ENCODE peak calls at places on chromosomes 4 and X, in nine cellular contexts. One of them, this sample, is unnamed.

GRCh38 chr4:47528651-47529050 is 43.6 kb downstream of the ATP10D start:
- DNase-seq in GF-D8: no peak
- DNase-seq in activated T-helper 1 cell treated with anti-CD3 and anti-CD28 coated beads, Interleukin-12 subunit alpha, Interleukin-12 subunit beta, Interleukin-2, Interleukin-4 antibody, amounts not matched to agents 30 ng/mL and 10 ng/mL and 1 ng/mL, durations not matched to agents 14 hours and 24 hours and 36 hours: no peak
- DNase-seq in NCI-H2171 treated with DMSO at 0.1 percent for 48 hours: no peak
- DNase-seq in activated CD4-positive, alpha-beta T cell treated with anti-CD3 and anti-CD28 coated beads, Interleukin-2, amount 10 ng/mL, durations not matched to agents 7 days and 5 days: no peak
- DNase-seq in fibroblast of pulmonary artery: peak
- DNase-seq in fibroblast of the conjunctiva: no peak
- DNase-seq in H9: no peak
- DNase-seq in activated T-cell treated with anti-CD3 and anti-CD28 coated beads for 24 hours: no peak
- DNase-seq in this sample: no peak

GRCh38 chrX:68433155-68433980 is at the start of gene OPHN1:
- DNase-seq in NCI-H2171 treated with DMSO at 0.1 percent for 48 hours: peak
- DNase-seq in H9: peak
- DNase-seq in fibroblast of the conjunctiva: peak
- DNase-seq in activated T-cell treated with anti-CD3 and anti-CD28 coated beads for 24 hours: no peak
- DNase-seq in fibroblast of pulmonary artery: peak
- DNase-seq in activated CD4-positive, alpha-beta T cell treated with anti-CD3 and anti-CD28 coated beads, Interleukin-2, amount 10 ng/mL, durations not matched to agents 7 days and 5 days: no peak
- DNase-seq in GF-D8: peak
- DNase-seq in activated T-helper 1 cell treated with anti-CD3 and anti-CD28 coated beads, Interleukin-12 subunit alpha, Interleukin-12 subunit beta, Interleukin-2, Interleukin-4 antibody, amounts not matched to agents 30 ng/mL and 10 ng/mL and 1 ng/mL, durations not matched to agents 14 hours and 24 hours and 36 hours: no peak
- DNase-seq in this sample: peak

GRCh38 chr4:81631958-81632439 is 160.3 kb upstream of the RASGEF1B start:
- DNase-seq in H9: no peak
- DNase-seq in fibroblast of the conjunctiva: peak
- DNase-seq in fibroblast of pulmonary artery: peak
- DNase-seq in activated T-helper 1 cell treated with anti-CD3 and anti-CD28 coated beads, Interleukin-12 subunit alpha, Interleukin-12 subunit beta, Interleukin-2, Interleukin-4 antibody, amounts not matched to agents 30 ng/mL and 10 ng/mL and 1 ng/mL, durations not matched to agents 14 hours and 24 hours and 36 hours: no peak
- DNase-seq in activated T-cell treated with anti-CD3 and anti-CD28 coated beads for 24 hours: no peak
- DNase-seq in activated CD4-positive, alpha-beta T cell treated with anti-CD3 and anti-CD28 coated beads, Interleukin-2, amount 10 ng/mL, durations not matched to agents 7 days and 5 days: no peak
- DNase-seq in NCI-H2171 treated with DMSO at 0.1 percent for 48 hours: peak
- DNase-seq in GF-D8: no peak
- DNase-seq in this sample: no peak

GRCh38 chr4:7153711-7154110 is 38.6 kb upstream of the SORCS2 start:
- DNase-seq in GF-D8: no peak
- DNase-seq in fibroblast of pulmonary artery: no peak
- DNase-seq in fibroblast of the conjunctiva: no peak
- DNase-seq in activated T-cell treated with anti-CD3 and anti-CD28 coated beads for 24 hours: no peak
- DNase-seq in H9: no peak
- DNase-seq in activated T-helper 1 cell treated with anti-CD3 and anti-CD28 coated beads, Interleukin-12 subunit alpha, Interleukin-12 subunit beta, Interleukin-2, Interleukin-4 antibody, amounts not matched to agents 30 ng/mL and 10 ng/mL and 1 ng/mL, durations not matched to agents 14 hours and 24 hours and 36 hours: no peak
- DNase-seq in activated CD4-positive, alpha-beta T cell treated with anti-CD3 and anti-CD28 coated beads, Interleukin-2, amount 10 ng/mL, durations not matched to agents 7 days and 5 days: no peak
- DNase-seq in NCI-H2171 treated with DMSO at 0.1 percent for 48 hours: no peak
- DNase-seq in this sample: no peak

GRCh38 chrX:20116575-20117240 is at the start of gene MAP7D2:
- DNase-seq in NCI-H2171 treated with DMSO at 0.1 percent for 48 hours: no peak
- DNase-seq in fibroblast of pulmonary artery: no peak
- DNase-seq in activated T-helper 1 cell treated with anti-CD3 and anti-CD28 coated beads, Interleukin-12 subunit alpha, Interleukin-12 subunit beta, Interleukin-2, Interleukin-4 antibody, amounts not matched to agents 30 ng/mL and 10 ng/mL and 1 ng/mL, durations not matched to agents 14 hours and 24 hours and 36 hours: no peak
- DNase-seq in activated T-cell treated with anti-CD3 and anti-CD28 coated beads for 24 hours: no peak
- DNase-seq in GF-D8: no peak
- DNase-seq in activated CD4-positive, alpha-beta T cell treated with anti-CD3 and anti-CD28 coated beads, Interleukin-2, amount 10 ng/mL, durations not matched to agents 7 days and 5 days: no peak
- DNase-seq in H9: peak
- DNase-seq in fibroblast of the conjunctiva: no peak
- DNase-seq in this sample: no peak

GRCh38 chr4:77695769-77696168 is 90.1 kb downstream of the CXCL13 start:
- DNase-seq in NCI-H2171 treated with DMSO at 0.1 percent for 48 hours: no peak
- DNase-seq in GF-D8: no peak
- DNase-seq in fibroblast of pulmonary artery: peak
- DNase-seq in activated CD4-positive, alpha-beta T cell treated with anti-CD3 and anti-CD28 coated beads, Interleukin-2, amount 10 ng/mL, durations not matched to agents 7 days and 5 days: no peak
- DNase-seq in activated T-cell treated with anti-CD3 and anti-CD28 coated beads for 24 hours: no peak
- DNase-seq in H9: no peak
- DNase-seq in activated T-helper 1 cell treated with anti-CD3 and anti-CD28 coated beads, Interleukin-12 subunit alpha, Interleukin-12 subunit beta, Interleukin-2, Interleukin-4 antibody, amounts not matched to agents 30 ng/mL and 10 ng/mL and 1 ng/mL, durations not matched to agents 14 hours and 24 hours and 36 hours: no peak
- DNase-seq in fibroblast of the conjunctiva: peak
- DNase-seq in this sample: peak

GRCh38 chr4:163166041-163166579 is 580 bp downstream of the NAF1 start:
- DNase-seq in activated T-helper 1 cell treated with anti-CD3 and anti-CD28 coated beads, Interleukin-12 subunit alpha, Interleukin-12 subunit beta, Interleukin-2, Interleukin-4 antibody, amounts not matched to agents 30 ng/mL and 10 ng/mL and 1 ng/mL, durations not matched to agents 14 hours and 24 hours and 36 hours: peak
- DNase-seq in GF-D8: no peak
- DNase-seq in activated CD4-positive, alpha-beta T cell treated with anti-CD3 and anti-CD28 coated beads, Interleukin-2, amount 10 ng/mL, durations not matched to agents 7 days and 5 days: peak
- DNase-seq in fibroblast of the conjunctiva: no peak
- DNase-seq in activated T-cell treated with anti-CD3 and anti-CD28 coated beads for 24 hours: peak
- DNase-seq in fibroblast of pulmonary artery: peak
- DNase-seq in H9: peak
- DNase-seq in NCI-H2171 treated with DMSO at 0.1 percent for 48 hours: peak
- DNase-seq in this sample: no peak

GRCh38 chrX:99603076-99603814 is 806.8 kb downstream of the PCDH19 start:
- DNase-seq in activated T-helper 1 cell treated with anti-CD3 and anti-CD28 coated beads, Interleukin-12 subunit alpha, Interleukin-12 subunit beta, Interleukin-2, Interleukin-4 antibody, amounts not matched to agents 30 ng/mL and 10 ng/mL and 1 ng/mL, durations not matched to agents 14 hours and 24 hours and 36 hours: no peak
- DNase-seq in fibroblast of the conjunctiva: no peak
- DNase-seq in H9: no peak
- DNase-seq in NCI-H2171 treated with DMSO at 0.1 percent for 48 hours: no peak
- DNase-seq in activated T-cell treated with anti-CD3 and anti-CD28 coated beads for 24 hours: no peak
- DNase-seq in activated CD4-positive, alpha-beta T cell treated with anti-CD3 and anti-CD28 coated beads, Interleukin-2, amount 10 ng/mL, durations not matched to agents 7 days and 5 days: no peak
- DNase-seq in fibroblast of pulmonary artery: no peak
- DNase-seq in GF-D8: no peak
- DNase-seq in this sample: no peak

GRCh38 chr4:64756016-64756415 is 346.8 kb upstream of the TECRL start:
- DNase-seq in activated T-cell treated with anti-CD3 and anti-CD28 coated beads for 24 hours: no peak
- DNase-seq in H9: no peak
- DNase-seq in activated T-helper 1 cell treated with anti-CD3 and anti-CD28 coated beads, Interleukin-12 subunit alpha, Interleukin-12 subunit beta, Interleukin-2, Interleukin-4 antibody, amounts not matched to agents 30 ng/mL and 10 ng/mL and 1 ng/mL, durations not matched to agents 14 hours and 24 hours and 36 hours: no peak
- DNase-seq in fibroblast of pulmonary artery: peak
- DNase-seq in GF-D8: no peak
- DNase-seq in activated CD4-positive, alpha-beta T cell treated with anti-CD3 and anti-CD28 coated beads, Interleukin-2, amount 10 ng/mL, durations not matched to agents 7 days and 5 days: no peak
- DNase-seq in fibroblast of the conjunctiva: no peak
- DNase-seq in NCI-H2171 treated with DMSO at 0.1 percent for 48 hours: no peak
- DNase-seq in this sample: no peak

GRCh38 chrX:13123857-13124345 is 79.5 kb upstream of the FAM9C start:
- DNase-seq in fibroblast of pulmonary artery: peak
- DNase-seq in GF-D8: no peak
- DNase-seq in NCI-H2171 treated with DMSO at 0.1 percent for 48 hours: no peak
- DNase-seq in activated T-cell treated with anti-CD3 and anti-CD28 coated beads for 24 hours: no peak
- DNase-seq in activated CD4-positive, alpha-beta T cell treated with anti-CD3 and anti-CD28 coated beads, Interleukin-2, amount 10 ng/mL, durations not matched to agents 7 days and 5 days: peak
- DNase-seq in fibroblast of the conjunctiva: peak
- DNase-seq in H9: no peak
- DNase-seq in activated T-helper 1 cell treated with anti-CD3 and anti-CD28 coated beads, Interleukin-12 subunit alpha, Interleukin-12 subunit beta, Interleukin-2, Interleukin-4 antibody, amounts not matched to agents 30 ng/mL and 10 ng/mL and 1 ng/mL, durations not matched to agents 14 hours and 24 hours and 36 hours: no peak
- DNase-seq in this sample: no peak

GRCh38 chr4:3461515-3462291 is 1.4 kb upstream of the DOK7 start:
- DNase-seq in NCI-H2171 treated with DMSO at 0.1 percent for 48 hours: no peak
- DNase-seq in fibroblast of pulmonary artery: peak
- DNase-seq in GF-D8: no peak
- DNase-seq in activated CD4-positive, alpha-beta T cell treated with anti-CD3 and anti-CD28 coated beads, Interleukin-2, amount 10 ng/mL, durations not matched to agents 7 days and 5 days: no peak
- DNase-seq in H9: no peak
- DNase-seq in fibroblast of the conjunctiva: no peak
- DNase-seq in activated T-cell treated with anti-CD3 and anti-CD28 coated beads for 24 hours: no peak
- DNase-seq in activated T-helper 1 cell treated with anti-CD3 and anti-CD28 coated beads, Interleukin-12 subunit alpha, Interleukin-12 subunit beta, Interleukin-2, Interleukin-4 antibody, amounts not matched to agents 30 ng/mL and 10 ng/mL and 1 ng/mL, durations not matched to agents 14 hours and 24 hours and 36 hours: no peak
- DNase-seq in this sample: no peak

GRCh38 chr4:25161599-25161960 is 1.3 kb upstream of the SEPSECS start:
- DNase-seq in fibroblast of the conjunctiva: no peak
- DNase-seq in fibroblast of pulmonary artery: peak
- DNase-seq in GF-D8: no peak
- DNase-seq in NCI-H2171 treated with DMSO at 0.1 percent for 48 hours: no peak
- DNase-seq in activated T-helper 1 cell treated with anti-CD3 and anti-CD28 coated beads, Interleukin-12 subunit alpha, Interleukin-12 subunit beta, Interleukin-2, Interleukin-4 antibody, amounts not matched to agents 30 ng/mL and 10 ng/mL and 1 ng/mL, durations not matched to agents 14 hours and 24 hours and 36 hours: no peak
- DNase-seq in activated T-cell treated with anti-CD3 and anti-CD28 coated beads for 24 hours: no peak
- DNase-seq in activated CD4-positive, alpha-beta T cell treated with anti-CD3 and anti-CD28 coated beads, Interleukin-2, amount 10 ng/mL, durations not matched to agents 7 days and 5 days: no peak
- DNase-seq in H9: no peak
- DNase-seq in this sample: no peak

GRCh38 chr4:77196866-77197265 is 39.9 kb downstream of the CCNG2 start:
- DNase-seq in fibroblast of the conjunctiva: no peak
- DNase-seq in fibroblast of pulmonary artery: no peak
- DNase-seq in activated T-cell treated with anti-CD3 and anti-CD28 coated beads for 24 hours: no peak
- DNase-seq in H9: no peak
- DNase-seq in GF-D8: no peak
- DNase-seq in activated CD4-positive, alpha-beta T cell treated with anti-CD3 and anti-CD28 coated beads, Interleukin-2, amount 10 ng/mL, durations not matched to agents 7 days and 5 days: no peak
- DNase-seq in NCI-H2171 treated with DMSO at 0.1 percent for 48 hours: no peak
- DNase-seq in activated T-helper 1 cell treated with anti-CD3 and anti-CD28 coated beads, Interleukin-12 subunit alpha, Interleukin-12 subunit beta, Interleukin-2, Interleukin-4 antibody, amounts not matched to agents 30 ng/mL and 10 ng/mL and 1 ng/mL, durations not matched to agents 14 hours and 24 hours and 36 hours: no peak
- DNase-seq in this sample: no peak

GRCh38 chr4:114132830-114133229 is 153.4 kb upstream of the ARSJ start:
- DNase-seq in fibroblast of pulmonary artery: peak
- DNase-seq in H9: no peak
- DNase-seq in NCI-H2171 treated with DMSO at 0.1 percent for 48 hours: no peak
- DNase-seq in fibroblast of the conjunctiva: no peak
- DNase-seq in activated CD4-positive, alpha-beta T cell treated with anti-CD3 and anti-CD28 coated beads, Interleukin-2, amount 10 ng/mL, durations not matched to agents 7 days and 5 days: no peak
- DNase-seq in activated T-helper 1 cell treated with anti-CD3 and anti-CD28 coated beads, Interleukin-12 subunit alpha, Interleukin-12 subunit beta, Interleukin-2, Interleukin-4 antibody, amounts not matched to agents 30 ng/mL and 10 ng/mL and 1 ng/mL, durations not matched to agents 14 hours and 24 hours and 36 hours: no peak
- DNase-seq in GF-D8: no peak
- DNase-seq in activated T-cell treated with anti-CD3 and anti-CD28 coated beads for 24 hours: no peak
- DNase-seq in this sample: no peak

GRCh38 chr4:104896623-104897296 is 249.9 kb upstream of the TET2 start:
- DNase-seq in activated T-cell treated with anti-CD3 and anti-CD28 coated beads for 24 hours: no peak
- DNase-seq in H9: no peak
- DNase-seq in NCI-H2171 treated with DMSO at 0.1 percent for 48 hours: peak
- DNase-seq in GF-D8: no peak
- DNase-seq in fibroblast of the conjunctiva: no peak
- DNase-seq in activated T-helper 1 cell treated with anti-CD3 and anti-CD28 coated beads, Interleukin-12 subunit alpha, Interleukin-12 subunit beta, Interleukin-2, Interleukin-4 antibody, amounts not matched to agents 30 ng/mL and 10 ng/mL and 1 ng/mL, durations not matched to agents 14 hours and 24 hours and 36 hours: no peak
- DNase-seq in activated CD4-positive, alpha-beta T cell treated with anti-CD3 and anti-CD28 coated beads, Interleukin-2, amount 10 ng/mL, durations not matched to agents 7 days and 5 days: no peak
- DNase-seq in fibroblast of pulmonary artery: no peak
- DNase-seq in this sample: no peak

GRCh38 chrX:38278682-38279081 is 48.6 kb downstream of the RPGR start:
- DNase-seq in fibroblast of pulmonary artery: no peak
- DNase-seq in activated T-cell treated with anti-CD3 and anti-CD28 coated beads for 24 hours: no peak
- DNase-seq in H9: no peak
- DNase-seq in activated T-helper 1 cell treated with anti-CD3 and anti-CD28 coated beads, Interleukin-12 subunit alpha, Interleukin-12 subunit beta, Interleukin-2, Interleukin-4 antibody, amounts not matched to agents 30 ng/mL and 10 ng/mL and 1 ng/mL, durations not matched to agents 14 hours and 24 hours and 36 hours: no peak
- DNase-seq in GF-D8: no peak
- DNase-seq in NCI-H2171 treated with DMSO at 0.1 percent for 48 hours: no peak
- DNase-seq in activated CD4-positive, alpha-beta T cell treated with anti-CD3 and anti-CD28 coated beads, Interleukin-2, amount 10 ng/mL, durations not matched to agents 7 days and 5 days: no peak
- DNase-seq in fibroblast of the conjunctiva: no peak
- DNase-seq in this sample: no peak

GRCh38 chrX:106898462-106898861 is 4.7 kb downstream of the RIPPLY1 start:
- DNase-seq in activated CD4-positive, alpha-beta T cell treated with anti-CD3 and anti-CD28 coated beads, Interleukin-2, amount 10 ng/mL, durations not matched to agents 7 days and 5 days: peak
- DNase-seq in H9: no peak
- DNase-seq in NCI-H2171 treated with DMSO at 0.1 percent for 48 hours: peak
- DNase-seq in fibroblast of pulmonary artery: peak
- DNase-seq in activated T-helper 1 cell treated with anti-CD3 and anti-CD28 coated beads, Interleukin-12 subunit alpha, Interleukin-12 subunit beta, Interleukin-2, Interleukin-4 antibody, amounts not matched to agents 30 ng/mL and 10 ng/mL and 1 ng/mL, durations not matched to agents 14 hours and 24 hours and 36 hours: no peak
- DNase-seq in fibroblast of the conjunctiva: peak
- DNase-seq in activated T-cell treated with anti-CD3 and anti-CD28 coated beads for 24 hours: no peak
- DNase-seq in GF-D8: no peak
- DNase-seq in this sample: no peak

GRCh38 chrX:147912093-147912801 is 528 bp downstream of the FMR1 start:
- DNase-seq in fibroblast of pulmonary artery: peak
- DNase-seq in H9: no peak
- DNase-seq in GF-D8: no peak
- DNase-seq in activated T-helper 1 cell treated with anti-CD3 and anti-CD28 coated beads, Interleukin-12 subunit alpha, Interleukin-12 subunit beta, Interleukin-2, Interleukin-4 antibody, amounts not matched to agents 30 ng/mL and 10 ng/mL and 1 ng/mL, durations not matched to agents 14 hours and 24 hours and 36 hours: peak
- DNase-seq in activated T-cell treated with anti-CD3 and anti-CD28 coated beads for 24 hours: peak
- DNase-seq in fibroblast of the conjunctiva: no peak
- DNase-seq in activated CD4-positive, alpha-beta T cell treated with anti-CD3 and anti-CD28 coated beads, Interleukin-2, amount 10 ng/mL, durations not matched to agents 7 days and 5 days: peak
- DNase-seq in NCI-H2171 treated with DMSO at 0.1 percent for 48 hours: peak
- DNase-seq in this sample: no peak

GRCh38 chr4:153151535-153152452 is 52.4 kb upstream of the TRIM2 start:
- DNase-seq in activated CD4-positive, alpha-beta T cell treated with anti-CD3 and anti-CD28 coated beads, Interleukin-2, amount 10 ng/mL, durations not matched to agents 7 days and 5 days: no peak
- DNase-seq in NCI-H2171 treated with DMSO at 0.1 percent for 48 hours: peak
- DNase-seq in fibroblast of pulmonary artery: peak
- DNase-seq in activated T-helper 1 cell treated with anti-CD3 and anti-CD28 coated beads, Interleukin-12 subunit alpha, Interleukin-12 subunit beta, Interleukin-2, Interleukin-4 antibody, amounts not matched to agents 30 ng/mL and 10 ng/mL and 1 ng/mL, durations not matched to agents 14 hours and 24 hours and 36 hours: no peak
- DNase-seq in GF-D8: peak
- DNase-seq in fibroblast of the conjunctiva: no peak
- DNase-seq in activated T-cell treated with anti-CD3 and anti-CD28 coated beads for 24 hours: no peak
- DNase-seq in H9: peak
- DNase-seq in this sample: no peak

GRCh38 chrX:134898450-134898849 is 92.3 kb upstream of the SMIM10 start:
- DNase-seq in NCI-H2171 treated with DMSO at 0.1 percent for 48 hours: peak
- DNase-seq in H9: no peak
- DNase-seq in fibroblast of pulmonary artery: peak
- DNase-seq in activated T-cell treated with anti-CD3 and anti-CD28 coated beads for 24 hours: no peak
- DNase-seq in GF-D8: no peak
- DNase-seq in activated T-helper 1 cell treated with anti-CD3 and anti-CD28 coated beads, Interleukin-12 subunit alpha, Interleukin-12 subunit beta, Interleukin-2, Interleukin-4 antibody, amounts not matched to agents 30 ng/mL and 10 ng/mL and 1 ng/mL, durations not matched to agents 14 hours and 24 hours and 36 hours: no peak
- DNase-seq in activated CD4-positive, alpha-beta T cell treated with anti-CD3 and anti-CD28 coated beads, Interleukin-2, amount 10 ng/mL, durations not matched to agents 7 days and 5 days: no peak
- DNase-seq in fibroblast of the conjunctiva: no peak
- DNase-seq in this sample: no peak

GRCh38 chrX:40058719-40059118 is 39.0 kb downstream of the BCOR start:
- DNase-seq in activated T-cell treated with anti-CD3 and anti-CD28 coated beads for 24 hours: no peak
- DNase-seq in fibroblast of the conjunctiva: no peak
- DNase-seq in fibroblast of pulmonary artery: no peak
- DNase-seq in GF-D8: no peak
- DNase-seq in activated T-helper 1 cell treated with anti-CD3 and anti-CD28 coated beads, Interleukin-12 subunit alpha, Interleukin-12 subunit beta, Interleukin-2, Interleukin-4 antibody, amounts not matched to agents 30 ng/mL and 10 ng/mL and 1 ng/mL, durations not matched to agents 14 hours and 24 hours and 36 hours: no peak
- DNase-seq in activated CD4-positive, alpha-beta T cell treated with anti-CD3 and anti-CD28 coated beads, Interleukin-2, amount 10 ng/mL, durations not matched to agents 7 days and 5 days: no peak
- DNase-seq in NCI-H2171 treated with DMSO at 0.1 percent for 48 hours: no peak
- DNase-seq in H9: no peak
- DNase-seq in this sample: no peak

GRCh38 chr4:82097504-82097903 is 276.3 kb downstream of the HNRNPD start:
- DNase-seq in activated T-helper 1 cell treated with anti-CD3 and anti-CD28 coated beads, Interleukin-12 subunit alpha, Interleukin-12 subunit beta, Interleukin-2, Interleukin-4 antibody, amounts not matched to agents 30 ng/mL and 10 ng/mL and 1 ng/mL, durations not matched to agents 14 hours and 24 hours and 36 hours: no peak
- DNase-seq in fibroblast of pulmonary artery: no peak
- DNase-seq in GF-D8: no peak
- DNase-seq in H9: no peak
- DNase-seq in fibroblast of the conjunctiva: no peak
- DNase-seq in activated T-cell treated with anti-CD3 and anti-CD28 coated beads for 24 hours: no peak
- DNase-seq in activated CD4-positive, alpha-beta T cell treated with anti-CD3 and anti-CD28 coated beads, Interleukin-2, amount 10 ng/mL, durations not matched to agents 7 days and 5 days: no peak
- DNase-seq in NCI-H2171 treated with DMSO at 0.1 percent for 48 hours: no peak
- DNase-seq in this sample: no peak

GRCh38 chr4:7095611-7096155 is 27.8 kb upstream of the GRPEL1 start:
- DNase-seq in GF-D8: no peak
- DNase-seq in activated T-helper 1 cell treated with anti-CD3 and anti-CD28 coated beads, Interleukin-12 subunit alpha, Interleukin-12 subunit beta, Interleukin-2, Interleukin-4 antibody, amounts not matched to agents 30 ng/mL and 10 ng/mL and 1 ng/mL, durations not matched to agents 14 hours and 24 hours and 36 hours: no peak
- DNase-seq in H9: no peak
- DNase-seq in activated T-cell treated with anti-CD3 and anti-CD28 coated beads for 24 hours: no peak
- DNase-seq in fibroblast of the conjunctiva: no peak
- DNase-seq in activated CD4-positive, alpha-beta T cell treated with anti-CD3 and anti-CD28 coated beads, Interleukin-2, amount 10 ng/mL, durations not matched to agents 7 days and 5 days: no peak
- DNase-seq in fibroblast of pulmonary artery: no peak
- DNase-seq in NCI-H2171 treated with DMSO at 0.1 percent for 48 hours: no peak
- DNase-seq in this sample: no peak

This sample was measured in smooth muscle cell of the brain vasculature.